ENCODE peak calls at places on chromosomes 3 and 15, in ten cellular contexts. One of them, this sample, is unnamed.

GRCh38 chr3:119257654-119258410 is 17.2 kb upstream of the B4GALT4 start:
- DNase-seq in Calu3: peak
- DNase-seq in NCI-H748 treated with DMSO at 0.1 percent for 48 hours: no peak
- DNase-seq in NCI-H774: no peak
- DNase-seq in activated T-helper 9 cell treated with anti-CD3 and anti-CD28 coated beads, Interleukin-2, amount 50 U/mL, for 16 hours: no peak
- DNase-seq in NCI-H446 treated with DMSO at 0.1 percent for 48 hours: no peak
- DNase-seq in immature natural killer cell: no peak
- DNase-seq in stimulated activated CD4-positive, alpha-beta T cell treated with anti-CD3 and anti-CD28 coated beads, Interleukin-2, amount 100 ng/mL, for 48 hours: no peak
- DNase-seq in GM03348: no peak
- DNase-seq in stimulated activated CD8-positive, alpha-beta memory T cell treated with anti-CD3 and anti-CD28 coated beads, Interleukin-7, amount 100 ng/mL, for 4 hours: no peak
- DNase-seq in this sample: no peak

GRCh38 chr3:14393440-14394111 is 8.8 kb upstream of the SLC6A6 start:
- DNase-seq in Calu3: no peak
- DNase-seq in NCI-H748 treated with DMSO at 0.1 percent for 48 hours: no peak
- DNase-seq in NCI-H774: no peak
- DNase-seq in activated T-helper 9 cell treated with anti-CD3 and anti-CD28 coated beads, Interleukin-2, amount 50 U/mL, for 16 hours: no peak
- DNase-seq in NCI-H446 treated with DMSO at 0.1 percent for 48 hours: no peak
- DNase-seq in immature natural killer cell: no peak
- DNase-seq in stimulated activated CD4-positive, alpha-beta T cell treated with anti-CD3 and anti-CD28 coated beads, Interleukin-2, amount 100 ng/mL, for 48 hours: no peak
- DNase-seq in GM03348: peak
- DNase-seq in stimulated activated CD8-positive, alpha-beta memory T cell treated with anti-CD3 and anti-CD28 coated beads, Interleukin-7, amount 100 ng/mL, for 4 hours: no peak
- DNase-seq in this sample: no peak

GRCh38 chr3:25468866-25469319 is 40.8 kb downstream of the RARB start:
- DNase-seq in Calu3: no peak
- DNase-seq in NCI-H748 treated with DMSO at 0.1 percent for 48 hours: no peak
- DNase-seq in NCI-H774: no peak
- DNase-seq in activated T-helper 9 cell treated with anti-CD3 and anti-CD28 coated beads, Interleukin-2, amount 50 U/mL, for 16 hours: no peak
- DNase-seq in NCI-H446 treated with DMSO at 0.1 percent for 48 hours: no peak
- DNase-seq in immature natural killer cell: no peak
- DNase-seq in stimulated activated CD4-positive, alpha-beta T cell treated with anti-CD3 and anti-CD28 coated beads, Interleukin-2, amount 100 ng/mL, for 48 hours: no peak
- DNase-seq in GM03348: peak
- DNase-seq in stimulated activated CD8-positive, alpha-beta memory T cell treated with anti-CD3 and anti-CD28 coated beads, Interleukin-7, amount 100 ng/mL, for 4 hours: no peak
- DNase-seq in this sample: no peak

GRCh38 chr3:7744850-7745249 is 756.8 kb upstream of the LMCD1 start:
- DNase-seq in Calu3: no peak
- DNase-seq in NCI-H748 treated with DMSO at 0.1 percent for 48 hours: no peak
- DNase-seq in NCI-H774: no peak
- DNase-seq in activated T-helper 9 cell treated with anti-CD3 and anti-CD28 coated beads, Interleukin-2, amount 50 U/mL, for 16 hours: no peak
- DNase-seq in NCI-H446 treated with DMSO at 0.1 percent for 48 hours: no peak
- DNase-seq in immature natural killer cell: no peak
- DNase-seq in stimulated activated CD4-positive, alpha-beta T cell treated with anti-CD3 and anti-CD28 coated beads, Interleukin-2, amount 100 ng/mL, for 48 hours: no peak
- DNase-seq in GM03348: no peak
- DNase-seq in stimulated activated CD8-positive, alpha-beta memory T cell treated with anti-CD3 and anti-CD28 coated beads, Interleukin-7, amount 100 ng/mL, for 4 hours: no peak
- DNase-seq in this sample: no peak

GRCh38 chr3:77667901-77668300 is 628.0 kb downstream of the ROBO2 start:
- DNase-seq in Calu3: no peak
- DNase-seq in NCI-H748 treated with DMSO at 0.1 percent for 48 hours: no peak
- DNase-seq in NCI-H774: no peak
- DNase-seq in activated T-helper 9 cell treated with anti-CD3 and anti-CD28 coated beads, Interleukin-2, amount 50 U/mL, for 16 hours: no peak
- DNase-seq in NCI-H446 treated with DMSO at 0.1 percent for 48 hours: no peak
- DNase-seq in immature natural killer cell: no peak
- DNase-seq in stimulated activated CD4-positive, alpha-beta T cell treated with anti-CD3 and anti-CD28 coated beads, Interleukin-2, amount 100 ng/mL, for 48 hours: no peak
- DNase-seq in GM03348: no peak
- DNase-seq in stimulated activated CD8-positive, alpha-beta memory T cell treated with anti-CD3 and anti-CD28 coated beads, Interleukin-7, amount 100 ng/mL, for 4 hours: no peak
- DNase-seq in this sample: peak

GRCh38 chr15:92846716-92847115 is 53.4 kb upstream of the CHD2 start:
- DNase-seq in Calu3: no peak
- DNase-seq in NCI-H748 treated with DMSO at 0.1 percent for 48 hours: no peak
- DNase-seq in NCI-H774: no peak
- DNase-seq in activated T-helper 9 cell treated with anti-CD3 and anti-CD28 coated beads, Interleukin-2, amount 50 U/mL, for 16 hours: no peak
- DNase-seq in NCI-H446 treated with DMSO at 0.1 percent for 48 hours: no peak
- DNase-seq in immature natural killer cell: no peak
- DNase-seq in stimulated activated CD4-positive, alpha-beta T cell treated with anti-CD3 and anti-CD28 coated beads, Interleukin-2, amount 100 ng/mL, for 48 hours: no peak
- DNase-seq in GM03348: peak
- DNase-seq in stimulated activated CD8-positive, alpha-beta memory T cell treated with anti-CD3 and anti-CD28 coated beads, Interleukin-7, amount 100 ng/mL, for 4 hours: no peak
- DNase-seq in this sample: no peak

GRCh38 chr15:51874751-51875644 is 45.5 kb downstream of the TMOD3 start:
- DNase-seq in Calu3: peak
- DNase-seq in NCI-H748 treated with DMSO at 0.1 percent for 48 hours: no peak
- DNase-seq in NCI-H774: no peak
- DNase-seq in activated T-helper 9 cell treated with anti-CD3 and anti-CD28 coated beads, Interleukin-2, amount 50 U/mL, for 16 hours: no peak
- DNase-seq in NCI-H446 treated with DMSO at 0.1 percent for 48 hours: peak
- DNase-seq in immature natural killer cell: no peak
- DNase-seq in stimulated activated CD4-positive, alpha-beta T cell treated with anti-CD3 and anti-CD28 coated beads, Interleukin-2, amount 100 ng/mL, for 48 hours: no peak
- DNase-seq in GM03348: peak
- DNase-seq in stimulated activated CD8-positive, alpha-beta memory T cell treated with anti-CD3 and anti-CD28 coated beads, Interleukin-7, amount 100 ng/mL, for 4 hours: no peak
- DNase-seq in this sample: peak

GRCh38 chr15:75695206-75695605 is 17.4 kb downstream of the CSPG4 start:
- DNase-seq in Calu3: no peak
- DNase-seq in NCI-H748 treated with DMSO at 0.1 percent for 48 hours: no peak
- DNase-seq in NCI-H774: no peak
- DNase-seq in activated T-helper 9 cell treated with anti-CD3 and anti-CD28 coated beads, Interleukin-2, amount 50 U/mL, for 16 hours: no peak
- DNase-seq in NCI-H446 treated with DMSO at 0.1 percent for 48 hours: no peak
- DNase-seq in immature natural killer cell: peak
- DNase-seq in stimulated activated CD4-positive, alpha-beta T cell treated with anti-CD3 and anti-CD28 coated beads, Interleukin-2, amount 100 ng/mL, for 48 hours: no peak
- DNase-seq in GM03348: no peak
- DNase-seq in stimulated activated CD8-positive, alpha-beta memory T cell treated with anti-CD3 and anti-CD28 coated beads, Interleukin-7, amount 100 ng/mL, for 4 hours: no peak
- DNase-seq in this sample: no peak

GRCh38 chr15:75790631-75791336 is 52.5 kb upstream of the UBE2Q2 start:
- DNase-seq in Calu3: no peak
- DNase-seq in NCI-H748 treated with DMSO at 0.1 percent for 48 hours: no peak
- DNase-seq in NCI-H774: no peak
- DNase-seq in activated T-helper 9 cell treated with anti-CD3 and anti-CD28 coated beads, Interleukin-2, amount 50 U/mL, for 16 hours: no peak
- DNase-seq in NCI-H446 treated with DMSO at 0.1 percent for 48 hours: no peak
- DNase-seq in immature natural killer cell: no peak
- DNase-seq in stimulated activated CD4-positive, alpha-beta T cell treated with anti-CD3 and anti-CD28 coated beads, Interleukin-2, amount 100 ng/mL, for 48 hours: no peak
- DNase-seq in GM03348: no peak
- DNase-seq in stimulated activated CD8-positive, alpha-beta memory T cell treated with anti-CD3 and anti-CD28 coated beads, Interleukin-7, amount 100 ng/mL, for 4 hours: no peak
- DNase-seq in this sample: no peak

GRCh38 chr15:97955040-97955439 is 5.5 kb upstream of the ARRDC4 start:
- DNase-seq in Calu3: no peak
- DNase-seq in NCI-H748 treated with DMSO at 0.1 percent for 48 hours: no peak
- DNase-seq in NCI-H774: no peak
- DNase-seq in activated T-helper 9 cell treated with anti-CD3 and anti-CD28 coated beads, Interleukin-2, amount 50 U/mL, for 16 hours: no peak
- DNase-seq in NCI-H446 treated with DMSO at 0.1 percent for 48 hours: no peak
- DNase-seq in immature natural killer cell: no peak
- DNase-seq in stimulated activated CD4-positive, alpha-beta T cell treated with anti-CD3 and anti-CD28 coated beads, Interleukin-2, amount 100 ng/mL, for 48 hours: no peak
- DNase-seq in GM03348: no peak
- DNase-seq in stimulated activated CD8-positive, alpha-beta memory T cell treated with anti-CD3 and anti-CD28 coated beads, Interleukin-7, amount 100 ng/mL, for 4 hours: no peak
- DNase-seq in this sample: no peak

GRCh38 chr3:14989943-14990753 is 42.8 kb downstream of the NR2C2 start:
- DNase-seq in Calu3: peak
- DNase-seq in NCI-H748 treated with DMSO at 0.1 percent for 48 hours: no peak
- DNase-seq in NCI-H774: no peak
- DNase-seq in activated T-helper 9 cell treated with anti-CD3 and anti-CD28 coated beads, Interleukin-2, amount 50 U/mL, for 16 hours: no peak
- DNase-seq in NCI-H446 treated with DMSO at 0.1 percent for 48 hours: no peak
- DNase-seq in immature natural killer cell: no peak
- DNase-seq in stimulated activated CD4-positive, alpha-beta T cell treated with anti-CD3 and anti-CD28 coated beads, Interleukin-2, amount 100 ng/mL, for 48 hours: no peak
- DNase-seq in GM03348: no peak
- DNase-seq in stimulated activated CD8-positive, alpha-beta memory T cell treated with anti-CD3 and anti-CD28 coated beads, Interleukin-7, amount 100 ng/mL, for 4 hours: no peak
- DNase-seq in this sample: no peak

GRCh38 chr3:149506965-149507364 is 32.5 kb downstream of the TM4SF4 start:
- DNase-seq in Calu3: no peak
- DNase-seq in NCI-H748 treated with DMSO at 0.1 percent for 48 hours: no peak
- DNase-seq in NCI-H774: no peak
- DNase-seq in activated T-helper 9 cell treated with anti-CD3 and anti-CD28 coated beads, Interleukin-2, amount 50 U/mL, for 16 hours: no peak
- DNase-seq in NCI-H446 treated with DMSO at 0.1 percent for 48 hours: no peak
- DNase-seq in immature natural killer cell: no peak
- DNase-seq in stimulated activated CD4-positive, alpha-beta T cell treated with anti-CD3 and anti-CD28 coated beads, Interleukin-2, amount 100 ng/mL, for 48 hours: no peak
- DNase-seq in GM03348: no peak
- DNase-seq in stimulated activated CD8-positive, alpha-beta memory T cell treated with anti-CD3 and anti-CD28 coated beads, Interleukin-7, amount 100 ng/mL, for 4 hours: no peak
- DNase-seq in this sample: no peak

GRCh38 chr3:142779591-142779990 is 55.8 kb downstream of the TRPC1 start:
- DNase-seq in Calu3: no peak
- DNase-seq in NCI-H748 treated with DMSO at 0.1 percent for 48 hours: no peak
- DNase-seq in NCI-H774: no peak
- DNase-seq in activated T-helper 9 cell treated with anti-CD3 and anti-CD28 coated beads, Interleukin-2, amount 50 U/mL, for 16 hours: no peak
- DNase-seq in NCI-H446 treated with DMSO at 0.1 percent for 48 hours: no peak
- DNase-seq in immature natural killer cell: no peak
- DNase-seq in stimulated activated CD4-positive, alpha-beta T cell treated with anti-CD3 and anti-CD28 coated beads, Interleukin-2, amount 100 ng/mL, for 48 hours: no peak
- DNase-seq in GM03348: peak
- DNase-seq in stimulated activated CD8-positive, alpha-beta memory T cell treated with anti-CD3 and anti-CD28 coated beads, Interleukin-7, amount 100 ng/mL, for 4 hours: no peak
- DNase-seq in this sample: no peak

GRCh38 chr3:123750659-123751420 is 133.3 kb downstream of the MYLK start:
- DNase-seq in Calu3: peak
- DNase-seq in NCI-H748 treated with DMSO at 0.1 percent for 48 hours: no peak
- DNase-seq in NCI-H774: no peak
- DNase-seq in activated T-helper 9 cell treated with anti-CD3 and anti-CD28 coated beads, Interleukin-2, amount 50 U/mL, for 16 hours: no peak
- DNase-seq in NCI-H446 treated with DMSO at 0.1 percent for 48 hours: no peak
- DNase-seq in immature natural killer cell: no peak
- DNase-seq in stimulated activated CD4-positive, alpha-beta T cell treated with anti-CD3 and anti-CD28 coated beads, Interleukin-2, amount 100 ng/mL, for 48 hours: no peak
- DNase-seq in GM03348: peak
- DNase-seq in stimulated activated CD8-positive, alpha-beta memory T cell treated with anti-CD3 and anti-CD28 coated beads, Interleukin-7, amount 100 ng/mL, for 4 hours: no peak
- DNase-seq in this sample: peak

GRCh38 chr3:57087361-57088092 is 27.1 kb downstream of the SPATA12 start:
- DNase-seq in Calu3: no peak
- DNase-seq in NCI-H748 treated with DMSO at 0.1 percent for 48 hours: no peak
- DNase-seq in NCI-H774: no peak
- DNase-seq in activated T-helper 9 cell treated with anti-CD3 and anti-CD28 coated beads, Interleukin-2, amount 50 U/mL, for 16 hours: no peak
- DNase-seq in NCI-H446 treated with DMSO at 0.1 percent for 48 hours: no peak
- DNase-seq in immature natural killer cell: no peak
- DNase-seq in stimulated activated CD4-positive, alpha-beta T cell treated with anti-CD3 and anti-CD28 coated beads, Interleukin-2, amount 100 ng/mL, for 48 hours: no peak
- DNase-seq in GM03348: no peak
- DNase-seq in stimulated activated CD8-positive, alpha-beta memory T cell treated with anti-CD3 and anti-CD28 coated beads, Interleukin-7, amount 100 ng/mL, for 4 hours: no peak
- DNase-seq in this sample: no peak

GRCh38 chr15:33064878-33065277 is 129.6 kb downstream of the FMN1 start:
- DNase-seq in Calu3: no peak
- DNase-seq in NCI-H748 treated with DMSO at 0.1 percent for 48 hours: no peak
- DNase-seq in NCI-H774: no peak
- DNase-seq in activated T-helper 9 cell treated with anti-CD3 and anti-CD28 coated beads, Interleukin-2, amount 50 U/mL, for 16 hours: no peak
- DNase-seq in NCI-H446 treated with DMSO at 0.1 percent for 48 hours: no peak
- DNase-seq in immature natural killer cell: no peak
- DNase-seq in stimulated activated CD4-positive, alpha-beta T cell treated with anti-CD3 and anti-CD28 coated beads, Interleukin-2, amount 100 ng/mL, for 48 hours: no peak
- DNase-seq in GM03348: peak
- DNase-seq in stimulated activated CD8-positive, alpha-beta memory T cell treated with anti-CD3 and anti-CD28 coated beads, Interleukin-7, amount 100 ng/mL, for 4 hours: no peak
- DNase-seq in this sample: no peak

GRCh38 chr3:177792363-177793030 is 595.2 kb upstream of the TBL1XR1 start:
- DNase-seq in Calu3: no peak
- DNase-seq in NCI-H748 treated with DMSO at 0.1 percent for 48 hours: no peak
- DNase-seq in NCI-H774: no peak
- DNase-seq in activated T-helper 9 cell treated with anti-CD3 and anti-CD28 coated beads, Interleukin-2, amount 50 U/mL, for 16 hours: no peak
- DNase-seq in NCI-H446 treated with DMSO at 0.1 percent for 48 hours: no peak
- DNase-seq in immature natural killer cell: no peak
- DNase-seq in stimulated activated CD4-positive, alpha-beta T cell treated with anti-CD3 and anti-CD28 coated beads, Interleukin-2, amount 100 ng/mL, for 48 hours: no peak
- DNase-seq in GM03348: peak
- DNase-seq in stimulated activated CD8-positive, alpha-beta memory T cell treated with anti-CD3 and anti-CD28 coated beads, Interleukin-7, amount 100 ng/mL, for 4 hours: no peak
- DNase-seq in this sample: no peak

GRCh38 chr3:197227780-197228574 is 70.4 kb downstream of the DLG1 start:
- DNase-seq in Calu3: no peak
- DNase-seq in NCI-H748 treated with DMSO at 0.1 percent for 48 hours: no peak
- DNase-seq in NCI-H774: no peak
- DNase-seq in activated T-helper 9 cell treated with anti-CD3 and anti-CD28 coated beads, Interleukin-2, amount 50 U/mL, for 16 hours: no peak
- DNase-seq in NCI-H446 treated with DMSO at 0.1 percent for 48 hours: no peak
- DNase-seq in immature natural killer cell: no peak
- DNase-seq in stimulated activated CD4-positive, alpha-beta T cell treated with anti-CD3 and anti-CD28 coated beads, Interleukin-2, amount 100 ng/mL, for 48 hours: no peak
- DNase-seq in GM03348: no peak
- DNase-seq in stimulated activated CD8-positive, alpha-beta memory T cell treated with anti-CD3 and anti-CD28 coated beads, Interleukin-7, amount 100 ng/mL, for 4 hours: no peak
- DNase-seq in this sample: no peak

GRCh38 chr3:99352811-99353210 is 285.6 kb upstream of the COL8A1 start:
- DNase-seq in Calu3: no peak
- DNase-seq in NCI-H748 treated with DMSO at 0.1 percent for 48 hours: no peak
- DNase-seq in NCI-H774: no peak
- DNase-seq in activated T-helper 9 cell treated with anti-CD3 and anti-CD28 coated beads, Interleukin-2, amount 50 U/mL, for 16 hours: no peak
- DNase-seq in NCI-H446 treated with DMSO at 0.1 percent for 48 hours: no peak
- DNase-seq in immature natural killer cell: no peak
- DNase-seq in stimulated activated CD4-positive, alpha-beta T cell treated with anti-CD3 and anti-CD28 coated beads, Interleukin-2, amount 100 ng/mL, for 48 hours: no peak
- DNase-seq in GM03348: no peak
- DNase-seq in stimulated activated CD8-positive, alpha-beta memory T cell treated with anti-CD3 and anti-CD28 coated beads, Interleukin-7, amount 100 ng/mL, for 4 hours: no peak
- DNase-seq in this sample: no peak

GRCh38 chr3:72185549-72186484 is 400.9 kb upstream of the PROK2 start:
- DNase-seq in Calu3: no peak
- DNase-seq in NCI-H748 treated with DMSO at 0.1 percent for 48 hours: no peak
- DNase-seq in NCI-H774: no peak
- DNase-seq in activated T-helper 9 cell treated with anti-CD3 and anti-CD28 coated beads, Interleukin-2, amount 50 U/mL, for 16 hours: no peak
- DNase-seq in NCI-H446 treated with DMSO at 0.1 percent for 48 hours: no peak
- DNase-seq in immature natural killer cell: no peak
- DNase-seq in stimulated activated CD4-positive, alpha-beta T cell treated with anti-CD3 and anti-CD28 coated beads, Interleukin-2, amount 100 ng/mL, for 48 hours: peak
- DNase-seq in GM03348: peak
- DNase-seq in stimulated activated CD8-positive, alpha-beta memory T cell treated with anti-CD3 and anti-CD28 coated beads, Interleukin-7, amount 100 ng/mL, for 4 hours: no peak
- DNase-seq in this sample: no peak

GRCh38 chr15:29849218-29849617 is 26.9 kb upstream of the TJP1 start:
- DNase-seq in Calu3: no peak
- DNase-seq in NCI-H748 treated with DMSO at 0.1 percent for 48 hours: no peak
- DNase-seq in NCI-H774: no peak
- DNase-seq in activated T-helper 9 cell treated with anti-CD3 and anti-CD28 coated beads, Interleukin-2, amount 50 U/mL, for 16 hours: no peak
- DNase-seq in NCI-H446 treated with DMSO at 0.1 percent for 48 hours: no peak
- DNase-seq in immature natural killer cell: no peak
- DNase-seq in stimulated activated CD4-positive, alpha-beta T cell treated with anti-CD3 and anti-CD28 coated beads, Interleukin-2, amount 100 ng/mL, for 48 hours: no peak
- DNase-seq in GM03348: no peak
- DNase-seq in stimulated activated CD8-positive, alpha-beta memory T cell treated with anti-CD3 and anti-CD28 coated beads, Interleukin-7, amount 100 ng/mL, for 4 hours: no peak
- DNase-seq in this sample: no peak

GRCh38 chr3:4509983-4510755 is 17.0 kb downstream of the ITPR1 start:
- DNase-seq in Calu3: no peak
- DNase-seq in NCI-H748 treated with DMSO at 0.1 percent for 48 hours: no peak
- DNase-seq in NCI-H774: no peak
- DNase-seq in activated T-helper 9 cell treated with anti-CD3 and anti-CD28 coated beads, Interleukin-2, amount 50 U/mL, for 16 hours: no peak
- DNase-seq in NCI-H446 treated with DMSO at 0.1 percent for 48 hours: no peak
- DNase-seq in immature natural killer cell: no peak
- DNase-seq in stimulated activated CD4-positive, alpha-beta T cell treated with anti-CD3 and anti-CD28 coated beads, Interleukin-2, amount 100 ng/mL, for 48 hours: no peak
- DNase-seq in GM03348: no peak
- DNase-seq in stimulated activated CD8-positive, alpha-beta memory T cell treated with anti-CD3 and anti-CD28 coated beads, Interleukin-7, amount 100 ng/mL, for 4 hours: no peak
- DNase-seq in this sample: no peak

GRCh38 chr3:98563661-98564281 is 29.6 kb downstream of the CPOX start:
- DNase-seq in Calu3: no peak
- DNase-seq in NCI-H748 treated with DMSO at 0.1 percent for 48 hours: no peak
- DNase-seq in NCI-H774: no peak
- DNase-seq in activated T-helper 9 cell treated with anti-CD3 and anti-CD28 coated beads, Interleukin-2, amount 50 U/mL, for 16 hours: no peak
- DNase-seq in NCI-H446 treated with DMSO at 0.1 percent for 48 hours: no peak
- DNase-seq in immature natural killer cell: peak
- DNase-seq in stimulated activated CD4-positive, alpha-beta T cell treated with anti-CD3 and anti-CD28 coated beads, Interleukin-2, amount 100 ng/mL, for 48 hours: no peak
- DNase-seq in GM03348: peak
- DNase-seq in stimulated activated CD8-positive, alpha-beta memory T cell treated with anti-CD3 and anti-CD28 coated beads, Interleukin-7, amount 100 ng/mL, for 4 hours: no peak
- DNase-seq in this sample: no peak

GRCh38 chr3:24145981-24146822 is 201.1 kb downstream of the NR1D2 start:
- DNase-seq in Calu3: no peak
- DNase-seq in NCI-H748 treated with DMSO at 0.1 percent for 48 hours: no peak
- DNase-seq in NCI-H774: no peak
- DNase-seq in activated T-helper 9 cell treated with anti-CD3 and anti-CD28 coated beads, Interleukin-2, amount 50 U/mL, for 16 hours: no peak
- DNase-seq in NCI-H446 treated with DMSO at 0.1 percent for 48 hours: no peak
- DNase-seq in immature natural killer cell: no peak
- DNase-seq in stimulated activated CD4-positive, alpha-beta T cell treated with anti-CD3 and anti-CD28 coated beads, Interleukin-2, amount 100 ng/mL, for 48 hours: no peak
- DNase-seq in GM03348: peak
- DNase-seq in stimulated activated CD8-positive, alpha-beta memory T cell treated with anti-CD3 and anti-CD28 coated beads, Interleukin-7, amount 100 ng/mL, for 4 hours: no peak
- DNase-seq in this sample: peak

GRCh38 chr15:68369931-68370767 is 61.8 kb downstream of the ITGA11 start:
- DNase-seq in Calu3: no peak
- DNase-seq in NCI-H748 treated with DMSO at 0.1 percent for 48 hours: no peak
- DNase-seq in NCI-H774: no peak
- DNase-seq in activated T-helper 9 cell treated with anti-CD3 and anti-CD28 coated beads, Interleukin-2, amount 50 U/mL, for 16 hours: no peak
- DNase-seq in NCI-H446 treated with DMSO at 0.1 percent for 48 hours: no peak
- DNase-seq in immature natural killer cell: no peak
- DNase-seq in stimulated activated CD4-positive, alpha-beta T cell treated with anti-CD3 and anti-CD28 coated beads, Interleukin-2, amount 100 ng/mL, for 48 hours: no peak
- DNase-seq in GM03348: no peak
- DNase-seq in stimulated activated CD8-positive, alpha-beta memory T cell treated with anti-CD3 and anti-CD28 coated beads, Interleukin-7, amount 100 ng/mL, for 4 hours: no peak
- DNase-seq in this sample: no peak

GRCh38 chr15:71153823-71154524 is 38.7 kb downstream of the THSD4 start:
- DNase-seq in Calu3: no peak
- DNase-seq in NCI-H748 treated with DMSO at 0.1 percent for 48 hours: no peak
- DNase-seq in NCI-H774: no peak
- DNase-seq in activated T-helper 9 cell treated with anti-CD3 and anti-CD28 coated beads, Interleukin-2, amount 50 U/mL, for 16 hours: no peak
- DNase-seq in NCI-H446 treated with DMSO at 0.1 percent for 48 hours: no peak
- DNase-seq in immature natural killer cell: no peak
- DNase-seq in stimulated activated CD4-positive, alpha-beta T cell treated with anti-CD3 and anti-CD28 coated beads, Interleukin-2, amount 100 ng/mL, for 48 hours: no peak
- DNase-seq in GM03348: peak
- DNase-seq in stimulated activated CD8-positive, alpha-beta memory T cell treated with anti-CD3 and anti-CD28 coated beads, Interleukin-7, amount 100 ng/mL, for 4 hours: no peak
- DNase-seq in this sample: no peak

GRCh38 chr3:41662288-41662687 is 299.6 kb downstream of the ULK4 start:
- DNase-seq in Calu3: no peak
- DNase-seq in NCI-H748 treated with DMSO at 0.1 percent for 48 hours: no peak
- DNase-seq in NCI-H774: no peak
- DNase-seq in activated T-helper 9 cell treated with anti-CD3 and anti-CD28 coated beads, Interleukin-2, amount 50 U/mL, for 16 hours: no peak
- DNase-seq in NCI-H446 treated with DMSO at 0.1 percent for 48 hours: no peak
- DNase-seq in immature natural killer cell: no peak
- DNase-seq in stimulated activated CD4-positive, alpha-beta T cell treated with anti-CD3 and anti-CD28 coated beads, Interleukin-2, amount 100 ng/mL, for 48 hours: no peak
- DNase-seq in GM03348: no peak
- DNase-seq in stimulated activated CD8-positive, alpha-beta memory T cell treated with anti-CD3 and anti-CD28 coated beads, Interleukin-7, amount 100 ng/mL, for 4 hours: no peak
- DNase-seq in this sample: no peak

GRCh38 chr15:71261934-71262333 is 146.7 kb downstream of the THSD4 start:
- DNase-seq in Calu3: no peak
- DNase-seq in NCI-H748 treated with DMSO at 0.1 percent for 48 hours: no peak
- DNase-seq in NCI-H774: no peak
- DNase-seq in activated T-helper 9 cell treated with anti-CD3 and anti-CD28 coated beads, Interleukin-2, amount 50 U/mL, for 16 hours: no peak
- DNase-seq in NCI-H446 treated with DMSO at 0.1 percent for 48 hours: no peak
- DNase-seq in immature natural killer cell: no peak
- DNase-seq in stimulated activated CD4-positive, alpha-beta T cell treated with anti-CD3 and anti-CD28 coated beads, Interleukin-2, amount 100 ng/mL, for 48 hours: no peak
- DNase-seq in GM03348: no peak
- DNase-seq in stimulated activated CD8-positive, alpha-beta memory T cell treated with anti-CD3 and anti-CD28 coated beads, Interleukin-7, amount 100 ng/mL, for 4 hours: no peak
- DNase-seq in this sample: no peak

This sample was measured in glomerular endothelial cell.